ENCODE peak calls at places on chromosomes 3 and 15, in six cellular contexts. One of them, this sample, is unnamed.

GRCh38 chr3:179181993-179182551 is 33.9 kb downstream of the PIK3CA start:
- DNase-seq in HuH-7: no peak
- DNase-seq in Caki2: no peak
- DNase-seq in ureter: no peak
- DNase-seq in NCI-H2029: no peak
- DNase-seq in activated CD4-positive, alpha-beta T cell treated with anti-CD3 and anti-CD28 coated beads, Interleukin-2, amount 10 ng/mL, durations not matched to agents 7 days and 5 days: no peak
- DNase-seq in this sample: no peak

GRCh38 chr3:71488391-71488809 is 95.1 kb downstream of the FOXP1 start:
- DNase-seq in HuH-7: no peak
- DNase-seq in Caki2: no peak
- DNase-seq in ureter: no peak
- DNase-seq in NCI-H2029: no peak
- DNase-seq in activated CD4-positive, alpha-beta T cell treated with anti-CD3 and anti-CD28 coated beads, Interleukin-2, amount 10 ng/mL, durations not matched to agents 7 days and 5 days: no peak
- DNase-seq in this sample: no peak

GRCh38 chr15:71810256-71811035 is at the start of gene NR2E3:
- DNase-seq in HuH-7: no peak
- DNase-seq in Caki2: no peak
- DNase-seq in ureter: no peak
- DNase-seq in NCI-H2029: no peak
- DNase-seq in activated CD4-positive, alpha-beta T cell treated with anti-CD3 and anti-CD28 coated beads, Interleukin-2, amount 10 ng/mL, durations not matched to agents 7 days and 5 days: no peak
- DNase-seq in this sample: no peak

GRCh38 chr3:4814302-4814903 is 164.8 kb upstream of the BHLHE40 start:
- DNase-seq in HuH-7: no peak
- DNase-seq in Caki2: peak
- DNase-seq in ureter: no peak
- DNase-seq in NCI-H2029: no peak
- DNase-seq in activated CD4-positive, alpha-beta T cell treated with anti-CD3 and anti-CD28 coated beads, Interleukin-2, amount 10 ng/mL, durations not matched to agents 7 days and 5 days: no peak
- DNase-seq in this sample: no peak

GRCh38 chr15:55914446-55914845 is 79.0 kb downstream of the NEDD4 start:
- DNase-seq in HuH-7: no peak
- DNase-seq in Caki2: no peak
- DNase-seq in ureter: no peak
- DNase-seq in NCI-H2029: no peak
- DNase-seq in activated CD4-positive, alpha-beta T cell treated with anti-CD3 and anti-CD28 coated beads, Interleukin-2, amount 10 ng/mL, durations not matched to agents 7 days and 5 days: no peak
- DNase-seq in this sample: no peak

GRCh38 chr3:156535162-156535627 is 19.7 kb downstream of the SSR3 start:
- DNase-seq in HuH-7: peak
- DNase-seq in Caki2: peak
- DNase-seq in ureter: peak
- DNase-seq in NCI-H2029: peak
- DNase-seq in activated CD4-positive, alpha-beta T cell treated with anti-CD3 and anti-CD28 coated beads, Interleukin-2, amount 10 ng/mL, durations not matched to agents 7 days and 5 days: no peak
- DNase-seq in this sample: no peak

GRCh38 chr15:99385865-99386264 is 134.6 kb downstream of the LRRC28 start:
- DNase-seq in HuH-7: peak
- DNase-seq in Caki2: no peak
- DNase-seq in ureter: peak
- DNase-seq in NCI-H2029: no peak
- DNase-seq in activated CD4-positive, alpha-beta T cell treated with anti-CD3 and anti-CD28 coated beads, Interleukin-2, amount 10 ng/mL, durations not matched to agents 7 days and 5 days: peak
- DNase-seq in this sample: no peak

GRCh38 chr3:39260318-39260717 is 19.5 kb downstream of the CX3CR1 start:
- DNase-seq in HuH-7: no peak
- DNase-seq in Caki2: no peak
- DNase-seq in ureter: no peak
- DNase-seq in NCI-H2029: no peak
- DNase-seq in activated CD4-positive, alpha-beta T cell treated with anti-CD3 and anti-CD28 coated beads, Interleukin-2, amount 10 ng/mL, durations not matched to agents 7 days and 5 days: no peak
- DNase-seq in this sample: no peak

GRCh38 chr3:32873491-32874130 is 55.8 kb downstream of the TRIM71 start:
- DNase-seq in HuH-7: no peak
- DNase-seq in Caki2: no peak
- DNase-seq in ureter: no peak
- DNase-seq in NCI-H2029: peak
- DNase-seq in activated CD4-positive, alpha-beta T cell treated with anti-CD3 and anti-CD28 coated beads, Interleukin-2, amount 10 ng/mL, durations not matched to agents 7 days and 5 days: no peak
- DNase-seq in this sample: no peak

GRCh38 chr3:129224984-129225393 is 24.4 kb upstream of the COPG1 start:
- DNase-seq in HuH-7: peak
- DNase-seq in Caki2: peak
- DNase-seq in ureter: peak
- DNase-seq in NCI-H2029: peak
- DNase-seq in activated CD4-positive, alpha-beta T cell treated with anti-CD3 and anti-CD28 coated beads, Interleukin-2, amount 10 ng/mL, durations not matched to agents 7 days and 5 days: peak
- DNase-seq in this sample: peak

GRCh38 chr15:101359365-101359947 is 64.4 kb upstream of the SNRPA1 start:
- DNase-seq in HuH-7: no peak
- DNase-seq in Caki2: no peak
- DNase-seq in ureter: no peak
- DNase-seq in NCI-H2029: no peak
- DNase-seq in activated CD4-positive, alpha-beta T cell treated with anti-CD3 and anti-CD28 coated beads, Interleukin-2, amount 10 ng/mL, durations not matched to agents 7 days and 5 days: no peak
- DNase-seq in this sample: no peak

GRCh38 chr15:60326824-60327654 is 70.7 kb downstream of the ANXA2 start:
- DNase-seq in HuH-7: peak
- DNase-seq in Caki2: peak
- DNase-seq in ureter: no peak
- DNase-seq in NCI-H2029: no peak
- DNase-seq in activated CD4-positive, alpha-beta T cell treated with anti-CD3 and anti-CD28 coated beads, Interleukin-2, amount 10 ng/mL, durations not matched to agents 7 days and 5 days: peak
- DNase-seq in this sample: no peak

GRCh38 chr3:126947429-126947828 is 35.5 kb upstream of the PLXNA1 start:
- DNase-seq in HuH-7: no peak
- DNase-seq in Caki2: no peak
- DNase-seq in ureter: no peak
- DNase-seq in NCI-H2029: no peak
- DNase-seq in activated CD4-positive, alpha-beta T cell treated with anti-CD3 and anti-CD28 coated beads, Interleukin-2, amount 10 ng/mL, durations not matched to agents 7 days and 5 days: no peak
- DNase-seq in this sample: no peak

GRCh38 chr15:57032338-57032737 is 113.9 kb downstream of the TCF12 start:
- DNase-seq in HuH-7: no peak
- DNase-seq in Caki2: no peak
- DNase-seq in ureter: no peak
- DNase-seq in NCI-H2029: no peak
- DNase-seq in activated CD4-positive, alpha-beta T cell treated with anti-CD3 and anti-CD28 coated beads, Interleukin-2, amount 10 ng/mL, durations not matched to agents 7 days and 5 days: no peak
- DNase-seq in this sample: no peak

GRCh38 chr3:150183619-150184425 is 213.1 kb upstream of the PFN2 start:
- DNase-seq in HuH-7: peak
- DNase-seq in Caki2: peak
- DNase-seq in ureter: peak
- DNase-seq in NCI-H2029: peak
- DNase-seq in activated CD4-positive, alpha-beta T cell treated with anti-CD3 and anti-CD28 coated beads, Interleukin-2, amount 10 ng/mL, durations not matched to agents 7 days and 5 days: peak
- DNase-seq in this sample: peak

GRCh38 chr3:183212565-183212964 is 40.5 kb upstream of the B3GNT5 start:
- DNase-seq in HuH-7: no peak
- DNase-seq in Caki2: no peak
- DNase-seq in ureter: no peak
- DNase-seq in NCI-H2029: no peak
- DNase-seq in activated CD4-positive, alpha-beta T cell treated with anti-CD3 and anti-CD28 coated beads, Interleukin-2, amount 10 ng/mL, durations not matched to agents 7 days and 5 days: no peak
- DNase-seq in this sample: no peak

GRCh38 chr3:12886106-12886679 is 44.8 kb upstream of the RPL32 start:
- DNase-seq in HuH-7: no peak
- DNase-seq in Caki2: no peak
- DNase-seq in ureter: no peak
- DNase-seq in NCI-H2029: no peak
- DNase-seq in activated CD4-positive, alpha-beta T cell treated with anti-CD3 and anti-CD28 coated beads, Interleukin-2, amount 10 ng/mL, durations not matched to agents 7 days and 5 days: peak
- DNase-seq in this sample: no peak

GRCh38 chr3:79419222-79419621 is 348.6 kb downstream of the ROBO1 start:
- DNase-seq in HuH-7: no peak
- DNase-seq in Caki2: no peak
- DNase-seq in ureter: no peak
- DNase-seq in NCI-H2029: no peak
- DNase-seq in activated CD4-positive, alpha-beta T cell treated with anti-CD3 and anti-CD28 coated beads, Interleukin-2, amount 10 ng/mL, durations not matched to agents 7 days and 5 days: no peak
- DNase-seq in this sample: no peak

GRCh38 chr15:69094124-69095030 is 66.1 kb upstream of the GLCE start:
- DNase-seq in HuH-7: no peak
- DNase-seq in Caki2: no peak
- DNase-seq in ureter: no peak
- DNase-seq in NCI-H2029: no peak
- DNase-seq in activated CD4-positive, alpha-beta T cell treated with anti-CD3 and anti-CD28 coated beads, Interleukin-2, amount 10 ng/mL, durations not matched to agents 7 days and 5 days: no peak
- DNase-seq in this sample: no peak

GRCh38 chr15:80607288-80607980 is 87.7 kb upstream of the ABHD17C start:
- DNase-seq in HuH-7: no peak
- DNase-seq in Caki2: no peak
- DNase-seq in ureter: no peak
- DNase-seq in NCI-H2029: no peak
- DNase-seq in activated CD4-positive, alpha-beta T cell treated with anti-CD3 and anti-CD28 coated beads, Interleukin-2, amount 10 ng/mL, durations not matched to agents 7 days and 5 days: no peak
- DNase-seq in this sample: no peak

GRCh38 chr3:69864751-69865150 is 125.5 kb downstream of the MITF start:
- DNase-seq in HuH-7: no peak
- DNase-seq in Caki2: no peak
- DNase-seq in ureter: no peak
- DNase-seq in NCI-H2029: no peak
- DNase-seq in activated CD4-positive, alpha-beta T cell treated with anti-CD3 and anti-CD28 coated beads, Interleukin-2, amount 10 ng/mL, durations not matched to agents 7 days and 5 days: no peak
- DNase-seq in this sample: no peak

GRCh38 chr3:110755345-110755744 is 316.3 kb upstream of the NECTIN3 start:
- DNase-seq in HuH-7: no peak
- DNase-seq in Caki2: no peak
- DNase-seq in ureter: no peak
- DNase-seq in NCI-H2029: no peak
- DNase-seq in activated CD4-positive, alpha-beta T cell treated with anti-CD3 and anti-CD28 coated beads, Interleukin-2, amount 10 ng/mL, durations not matched to agents 7 days and 5 days: no peak
- DNase-seq in this sample: no peak

GRCh38 chr3:128922804-128923459 is 43.5 kb downstream of the ACAD9 start:
- DNase-seq in HuH-7: no peak
- DNase-seq in Caki2: no peak
- DNase-seq in ureter: no peak
- DNase-seq in NCI-H2029: no peak
- DNase-seq in activated CD4-positive, alpha-beta T cell treated with anti-CD3 and anti-CD28 coated beads, Interleukin-2, amount 10 ng/mL, durations not matched to agents 7 days and 5 days: peak
- DNase-seq in this sample: no peak

GRCh38 chr15:66766282-66767228 is 64.5 kb downstream of the SMAD6 start:
- DNase-seq in HuH-7: no peak
- DNase-seq in Caki2: peak
- DNase-seq in ureter: no peak
- DNase-seq in NCI-H2029: no peak
- DNase-seq in activated CD4-positive, alpha-beta T cell treated with anti-CD3 and anti-CD28 coated beads, Interleukin-2, amount 10 ng/mL, durations not matched to agents 7 days and 5 days: no peak
- DNase-seq in this sample: no peak

GRCh38 chr3:59364471-59364870 is 314.6 kb upstream of the CFAP20DC start:
- DNase-seq in HuH-7: no peak
- DNase-seq in Caki2: no peak
- DNase-seq in ureter: no peak
- DNase-seq in NCI-H2029: no peak
- DNase-seq in activated CD4-positive, alpha-beta T cell treated with anti-CD3 and anti-CD28 coated beads, Interleukin-2, amount 10 ng/mL, durations not matched to agents 7 days and 5 days: no peak
- DNase-seq in this sample: no peak

GRCh38 chr3:13022348-13023250 is 50.6 kb downstream of the IQSEC1 start:
- DNase-seq in HuH-7: no peak
- DNase-seq in Caki2: no peak
- DNase-seq in ureter: no peak
- DNase-seq in NCI-H2029: peak
- DNase-seq in activated CD4-positive, alpha-beta T cell treated with anti-CD3 and anti-CD28 coated beads, Interleukin-2, amount 10 ng/mL, durations not matched to agents 7 days and 5 days: no peak
- DNase-seq in this sample: peak